ENCODE peak calls at places on chromosomes 12 and 14, in six cellular contexts. B is Right ventricle myocardium inferior, C is right cardiac atrium, M is iris pigment epithelial cell, G is T1000, D is glutamatergic neuron. N is an unnamed sample.

GRCh38 chr12:66693901-66694513 is 15.1 kb upstream of the GRIP1 start:
- DNase-seq in B (no peak), C (peak; percentile 15), M (peak; percentile 76), G (no peak), D (no peak), N (peak; percentile 12)

GRCh38 chr12:110750784-110751461 is 8.2 kb upstream of the PPP1CC start:
- DNase-seq in B (no peak), C (no peak), M (no peak), G (no peak), D (no peak), N (no peak)

GRCh38 chr12:132325733-132326130 is 3.7 kb downstream of the GALNT9 start:
- DNase-seq in B (peak; percentile 21), C (no peak), M (no peak), G (no peak), D (no peak), N (no peak)

GRCh38 chr12:58074259-58074658 is 132.9 kb downstream of the ATP23 start:
- DNase-seq in B (no peak), C (no peak), M (no peak), G (no peak), D (no peak), N (no peak)

GRCh38 chr12:132385375-132385774 is 56.0 kb upstream of the GALNT9 start:
- DNase-seq in B (no peak), C (peak; percentile 2), M (no peak), G (no peak), D (no peak), N (no peak)

GRCh38 chr12:54136844-54137580 is 51.8 kb downstream of the SMUG1 start:
- DNase-seq in B (no peak), C (no peak), M (no peak), G (no peak), D (no peak), N (no peak)

GRCh38 chr12:56278905-56279304 is 12.2 kb downstream of the COQ10A start:
- DNase-seq in B (no peak), C (no peak), M (no peak), G (no peak), D (no peak), N (no peak)

GRCh38 chr14:67704484-67705089 is 2.9 kb downstream of the RDH12 start:
- DNase-seq in B (no peak), C (no peak), M (peak; percentile 58), G (no peak), D (no peak), N (peak; percentile 34)

GRCh38 chr14:95068521-95068920 is 88.8 kb downstream of the DICER1 start:
- DNase-seq in B (no peak), C (no peak), M (no peak), G (no peak), D (no peak), N (no peak)

GRCh38 chr14:59086241-59086899 is 102.1 kb upstream of the DAAM1 start:
- DNase-seq in B (no peak), C (no peak), M (peak; percentile 70), G (no peak), D (no peak), N (no peak)

GRCh38 chr14:100025111-100025510 is 40.1 kb upstream of the EVL start:
- DNase-seq in B (no peak), C (no peak), M (peak; percentile 56), G (no peak), D (peak; percentile 57), N (peak; percentile 34)

GRCh38 chr12:25052191-25053020 is 103.5 kb upstream of the BCAT1 start:
- DNase-seq in B (no peak), C (no peak), M (no peak), G (no peak), D (no peak), N (no peak)

GRCh38 chr12:123732251-123732650 is 20.1 kb downstream of the ATP6V0A2 start:
- DNase-seq in B (no peak), C (no peak), M (no peak), G (no peak), D (no peak), N (peak; percentile 65)

GRCh38 chr12:14614704-14615121 is 47.0 kb upstream of the PLBD1 start:
- DNase-seq in B (no peak), C (no peak), M (no peak), G (no peak), D (no peak), N (no peak)

GRCh38 chr12:113684053-113684907 is 212.6 kb upstream of the LHX5 start:
- DNase-seq in B (no peak), C (no peak), M (no peak), G (no peak), D (peak; percentile 87), N (no peak)

GRCh38 chr12:104171785-104172563 is 34.0 kb upstream of the NFYB start:
- DNase-seq in B (no peak), C (no peak), M (no peak), G (no peak), D (no peak), N (no peak)

GRCh38 chr12:123263196-123263817 is 8.3 kb downstream of the CDK2AP1 start:
- DNase-seq in B (no peak), C (no peak), M (no peak), G (no peak), D (no peak), N (no peak)

GRCh38 chr14:95850429-95850828 is 26.2 kb upstream of the TUNAR start:
- DNase-seq in B (no peak), C (no peak), M (no peak), G (no peak), D (no peak), N (no peak)

GRCh38 chr14:72643317-72643801 is 250.5 kb downstream of the DPF3 start:
- DNase-seq in B (no peak), C (peak; percentile 30), M (peak; percentile 99), G (peak; percentile 86), D (peak; percentile 54), N (no peak)

GRCh38 chr12:50053583-50053982 is 3.8 kb upstream of the ASIC1 start:
- DNase-seq in B (no peak), C (no peak), M (no peak), G (no peak), D (no peak), N (no peak)

GRCh38 chr14:72514660-72515025 is 379.3 kb downstream of the DPF3 start:
- DNase-seq in B (no peak), C (no peak), M (no peak), G (no peak), D (no peak), N (no peak)

GRCh38 chr12:59230334-59230733 is 310.0 kb upstream of the LRIG3 start:
- DNase-seq in B (no peak), C (no peak), M (no peak), G (no peak), D (no peak), N (no peak)

GRCh38 chr14:75442642-75443041 is 14.8 kb downstream of the JDP2 start:
- DNase-seq in B (no peak), C (no peak), M (peak; percentile 47), G (no peak), D (no peak), N (no peak)

GRCh38 chr14:94158239-94158888 is 15.8 kb upstream of the PPP4R4 start:
- DNase-seq in B (no peak), C (no peak), M (no peak), G (no peak), D (no peak), N (no peak)